ENCODE peak calls at places on chromosomes 5 and 9, in five cellular contexts. Y, B, A, X and Z are unnamed samples.

GRCh38 chr5:81779125-81779934 is 28.4 kb upstream of the SSBP2 start:
- DNase-seq in Y (peak), B (peak), A (peak), X (peak), Z (peak)

GRCh38 chr9:32265037-32265436 is 119.4 kb upstream of the ACO1 start:
- DNase-seq in Y (no peak), B (no peak), A (no peak), X (no peak), Z (no peak)

GRCh38 chr9:131864531-131864930 is 124.7 kb upstream of the RAPGEF1 start:
- DNase-seq in Y (no peak), B (no peak), A (no peak), X (no peak), Z (no peak)

GRCh38 chr9:117303643-117304230 is 111.1 kb downstream of the ASTN2 start:
- DNase-seq in Y (no peak), B (no peak), A (no peak), X (no peak), Z (no peak)

GRCh38 chr5:16108418-16108817 is 71.2 kb downstream of the MARCHF11 start:
- DNase-seq in Y (no peak), B (no peak), A (no peak), X (no peak), Z (no peak)

GRCh38 chr9:130240410-130241197 is 25.0 kb upstream of the HMCN2 start:
- DNase-seq in Y (peak), B (peak), A (peak), X (peak), Z (peak)

GRCh38 chr5:127887282-127887681 is 184.1 kb downstream of the CCDC192 start:
- DNase-seq in Y (no peak), B (no peak), A (no peak), X (no peak), Z (no peak)

GRCh38 chr9:27514551-27514950 is 9.5 kb upstream of the IFNK start:
- DNase-seq in Y (no peak), B (no peak), A (no peak), X (no peak), Z (peak)

GRCh38 chr5:137921931-137922330 is 32.7 kb downstream of the PKD2L2 start:
- DNase-seq in Y (no peak), B (no peak), A (peak), X (peak), Z (peak)

GRCh38 chr9:125495137-125496119 is 211.6 kb downstream of the MAPKAP1 start:
- DNase-seq in Y (no peak), B (no peak), A (no peak), X (peak), Z (no peak)

GRCh38 chr5:77155179-77155839 is 55.2 kb upstream of the PDE8B start:
- DNase-seq in Y (peak), B (no peak), A (no peak), X (no peak), Z (no peak)